ENCODE peak calls at places on chromosome 2, in ten cellular contexts. L is adrenal gland, K is upper lobe of right lung, I is AG04449, U is left ventricle myocardium inferior, D is fibroblast of mammary gland, G is foreskin fibroblast, T is cardiac fibroblast, Y is GM23338, N is DND-41. C is an unnamed sample.

GRCh38 chr2:181275643-181276070 is 181.5 kb upstream of the ITGA4 start:
- DNase-seq in N (no peak), Y (peak; percentile 41), K (no peak), I (no peak), G (no peak), L (peak; percentile 54), U (no peak), T (no peak), D (no peak), C (no peak)

GRCh38 chr2:233469261-233470006 is 97.1 kb downstream of the USP40 start:
- DNase-seq in L (no peak), K (peak; percentile 64), N (no peak), G (no peak), D (no peak), T (no peak), I (no peak), Y (no peak), U (peak; percentile 74), C (no peak)

GRCh38 chr2:83364264-83364663 is 1094.8 kb downstream of the SUCLG1 start:
- DNase-seq in L (no peak), U (no peak), T (no peak), I (peak; percentile 37), K (no peak), D (no peak), N (no peak), G (peak; percentile 39), Y (no peak), C (no peak)

GRCh38 chr2:119719261-119719627 is 40.2 kb downstream of the TMEM177 start:
- DNase-seq in K (no peak), I (no peak), T (no peak), Y (no peak), N (no peak), U (no peak), G (no peak), L (no peak), D (no peak), C (no peak)

GRCh38 chr2:118881490-118882129 is 34.2 kb upstream of the EN1 start:
- DNase-seq in G (peak; percentile 23), Y (peak; percentile 87), T (peak; percentile 49), K (peak; percentile 75), N (peak; percentile 59), I (no peak), U (no peak), D (peak; percentile 37), L (peak; percentile 65), C (peak; percentile 8)

GRCh38 chr2:126751477-126751876 is 95.5 kb downstream of the GYPC start:
- DNase-seq in G (no peak), T (no peak), K (no peak), L (peak; percentile 35), U (no peak), N (no peak), Y (no peak), I (no peak), D (no peak), C (no peak)

GRCh38 chr2:159939946-159940345 is 122.5 kb downstream of the PLA2R1 start:
- DNase-seq in Y (peak; percentile 25), L (no peak), G (no peak), K (no peak), N (no peak), I (no peak), U (no peak), D (peak; percentile 28), T (peak; percentile 42), C (peak; percentile 33)

GRCh38 chr2:6966541-6966940 is 49.3 kb downstream of the RNF144A start:
- DNase-seq in L (peak; percentile 46), Y (no peak), G (no peak), I (no peak), T (no peak), D (no peak), N (no peak), U (no peak), K (no peak), C (no peak)

DNA sequence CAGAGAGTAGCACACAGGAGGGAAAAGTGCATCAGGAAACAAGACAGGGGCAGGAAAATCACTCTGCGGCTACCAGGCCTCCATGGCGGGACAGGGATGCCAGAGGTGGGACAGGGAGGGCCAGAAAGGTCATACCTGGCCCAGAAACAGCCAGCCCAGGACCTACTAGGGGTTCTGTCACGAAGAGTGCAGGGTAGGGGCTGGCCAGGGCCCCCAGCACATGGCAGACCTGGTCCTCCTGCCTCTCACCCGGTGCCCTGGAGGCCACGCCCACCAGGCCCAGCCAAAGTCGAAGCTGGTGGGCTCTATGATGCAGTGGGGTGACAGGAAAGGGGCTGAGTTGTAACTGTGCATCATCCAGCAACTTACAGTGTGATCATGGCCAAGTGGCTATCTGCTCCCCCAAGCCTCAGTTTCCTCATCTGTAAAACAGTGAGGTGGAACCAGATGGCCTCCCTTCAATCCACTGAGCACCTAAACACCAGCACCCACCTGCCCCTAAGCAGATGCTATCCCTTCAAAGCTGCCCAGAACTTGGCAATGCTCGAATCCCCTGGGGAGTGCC is 10.6 kb downstream of the CYP26B1 start:
- DNase-seq in U (no peak), I (no peak), Y (no peak), N (no peak), L (no peak), D (no peak), G (no peak), T (no peak), K (peak; percentile 52), C (no peak)
- H3K4me3 ChIP-seq in U (no peak overlapping the region), I (no peak overlapping the region), Y (no peak overlapping the region), N (no peak overlapping the region), L (no peak overlapping the region), D (no peak overlapping the region), G (no peak overlapping the region), T (no peak overlapping the region), K (no peak overlapping the region), C (no peak overlapping the region)

GRCh38 chr2:220075835-220076234 is 448.4 kb downstream of the SLC4A3 start:
- DNase-seq in I (no peak), L (no peak), D (peak; percentile 30), U (no peak), T (no peak), G (no peak), N (no peak), K (no peak), Y (no peak), C (no peak)

GRCh38 chr2:220079595-220079994 is 452.2 kb downstream of the SLC4A3 start:
- DNase-seq in U (no peak), K (no peak), D (no peak), L (no peak), N (no peak), G (no peak), Y (no peak), I (no peak), T (no peak), C (no peak)

GRCh38 chr2:220078439-220078838 is 451.0 kb downstream of the SLC4A3 start:
- DNase-seq in G (no peak), K (no peak), N (no peak), T (no peak), D (peak; percentile 49), I (peak; percentile 23), U (no peak), L (no peak), Y (no peak), C (peak; percentile 49)

GRCh38 chr2:220077488-220077887 is 450.1 kb downstream of the SLC4A3 start:
- DNase-seq in D (peak; percentile 96), I (peak; percentile 24), G (peak; percentile 47), T (peak; percentile 68), K (no peak), L (no peak), Y (no peak), N (no peak), U (no peak), C (peak; percentile 28)

GRCh38 chr2:220076734-220077133 is 449.3 kb downstream of the SLC4A3 start:
- DNase-seq in I (peak; percentile 28), Y (no peak), T (peak; percentile 60), N (no peak), G (peak; percentile 87), D (peak; percentile 95), K (no peak), L (no peak), U (no peak), C (peak; percentile 36)
- TF ChIP-seq CTCF in I (peak; percentile 63), Y (peak; percentile 18), T (peak; percentile 49), N (no peak), G (peak; percentile 70), D (peak; percentile 72), K (no peak), L (no peak), U (peak; percentile 39), C (peak; percentile 55)

DNA sequence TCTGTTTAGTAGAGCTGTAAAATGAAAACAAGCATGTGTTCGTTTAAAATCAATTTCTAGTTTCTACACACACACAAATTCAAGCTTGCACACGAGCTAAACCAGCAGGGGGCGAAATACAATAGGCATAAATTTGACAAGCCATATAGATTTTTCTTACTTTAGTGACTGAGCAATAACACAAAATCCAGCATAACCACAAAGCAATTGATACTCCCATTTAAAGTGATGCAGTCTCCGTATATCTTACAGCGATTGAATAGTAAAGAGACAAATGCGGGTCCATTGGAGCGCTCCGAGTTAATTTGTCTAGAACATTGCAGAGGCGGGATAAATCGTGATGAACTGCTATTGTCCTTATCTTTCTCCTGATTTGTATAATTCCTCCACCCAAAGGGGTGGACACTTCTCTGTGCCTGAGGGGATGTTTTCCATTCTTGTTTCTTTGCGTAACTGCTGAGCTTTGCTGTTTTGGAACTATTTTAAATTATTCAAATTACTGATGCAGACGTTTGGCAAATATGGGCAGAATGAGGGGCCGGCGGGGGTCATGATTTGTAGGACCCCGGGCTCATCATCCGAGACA is 1.2 kb upstream of the AFTPH start:
- DNase-seq in Y (peak; percentile 71), T (peak; percentile 92), U (peak; percentile 29), I (peak; percentile 54), L (peak; percentile 88), D (peak; percentile 89), G (peak; percentile 71), N (peak; percentile 72), K (no peak), C (peak; percentile 73)
- H3K4me3 ChIP-seq in Y (peak overlapping the region; percentile 94), T (peak overlapping the region; percentile 98), U (peak overlapping the region; percentile 98), I (peak overlapping the region; percentile 91), L (peak overlapping the region; percentile 67), D (peak overlapping the region; percentile 72), G (peak overlapping the region; percentile 96), N (peak overlapping the region; percentile 69), K (peak overlapping the region; percentile 94), C (peak overlapping the region; percentile 96)

GRCh38 chr2:64311948-64312621 is 141.9 kb upstream of the LGALSL start:
- DNase-seq in K (peak; percentile 86), N (no peak), G (peak; percentile 93), L (peak; percentile 92), I (peak; percentile 37), D (peak; percentile 96), T (peak; percentile 96), Y (peak; percentile 56), U (peak; percentile 72), C (peak; percentile 66)

GRCh38 chr2:64315561-64315960 is 138.4 kb upstream of the LGALSL start:
- DNase-seq in D (no peak), Y (no peak), T (no peak), L (no peak), G (no peak), I (no peak), N (no peak), U (no peak), K (no peak), C (no peak)

GRCh38 chr2:64313311-64313710 is 140.7 kb upstream of the LGALSL start:
- DNase-seq in U (no peak), K (no peak), I (no peak), T (no peak), Y (no peak), D (no peak), N (no peak), L (no peak), G (no peak), C (no peak)

GRCh38 chr2:64311191-64311910 is 142.6 kb upstream of the LGALSL start:
- DNase-seq in U (no peak), N (no peak), K (no peak), T (no peak), G (no peak), D (no peak), I (no peak), L (no peak), Y (peak; percentile 29), C (no peak)

DNA sequence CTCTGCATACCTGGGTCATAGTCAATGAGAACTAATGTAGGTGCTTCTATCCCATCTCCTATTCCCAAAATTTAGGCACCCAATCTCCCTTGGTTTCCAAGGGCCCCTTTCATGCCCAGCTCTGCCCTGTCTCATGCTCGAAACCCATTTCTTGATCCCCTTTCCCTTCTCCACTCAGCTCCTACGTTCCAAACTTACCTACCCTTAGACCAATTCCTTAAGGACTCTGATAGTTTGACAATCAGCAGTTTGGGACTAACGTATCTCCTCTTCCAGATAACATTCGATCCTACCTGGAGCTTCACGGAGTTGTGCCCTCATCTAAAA is 141.4 kb upstream of the LGALSL start:
- DNase-seq in T (no peak), D (no peak), I (no peak), N (no peak), U (no peak), G (no peak), K (no peak), L (no peak), Y (no peak), C (no peak)
- TF ChIP-seq CTCF in T (no peak), D (no peak), I (no peak), N (no peak), U (no peak), G (no peak), K (no peak), L (no peak), Y (peak; percentile 2), C (no peak)